ENCODE peak calls at places on chromosomes 13 and 19, in nine cellular contexts. V, A, L, J, O, E, K, R and B are unnamed samples.
A peak's percentile ranks its signal among the peaks of the same experiment; 100 is the strongest.

GRCh38 chr13:46145950-46146349 is 36.0 kb downstream of the LCP1 start:
- DNase-seq in V (no peak), A (no peak), L (no peak), J (no peak), O (no peak), E (no peak), K (no peak), R (no peak), B (no peak)

GRCh38 chr13:34364633-34365032 is 546.7 kb downstream of the RFC3 start:
- DNase-seq in V (no peak), A (peak; percentile 45), L (no peak), J (no peak), O (no peak), E (no peak), K (no peak), R (peak; percentile 16), B (no peak)

GRCh38 chr13:99313473-99313872 is 6.3 kb upstream of the GPR183 start:
- DNase-seq in V (no peak), A (peak; percentile 28), L (no peak), J (no peak), O (no peak), E (no peak), K (peak; percentile 65), R (no peak), B (no peak)

GRCh38 chr19:18349524-18350128 is 9.2 kb downstream of the PGPEP1 start:
- DNase-seq in V (peak; percentile 59), A (peak; percentile 76), L (peak; percentile 48), J (peak; percentile 74), O (no peak), E (peak; percentile 53), K (peak; percentile 49), R (peak; percentile 65), B (no peak)

GRCh38 chr19:38059897-38060296 is 152.9 kb downstream of the SIPA1L3 start:
- DNase-seq in V (no peak), A (peak; percentile 30), L (no peak), J (peak; percentile 8), O (no peak), E (no peak), K (no peak), R (no peak), B (no peak)

GRCh38 chr13:60887711-60888110 is 490.7 kb downstream of the TDRD3 start:
- DNase-seq in V (no peak), A (no peak), L (no peak), J (no peak), O (no peak), E (no peak), K (no peak), R (no peak), B (no peak)

GRCh38 chr13:99959538-99960230 is 11.9 kb downstream of the ZIC5 start:
- DNase-seq in V (no peak), A (no peak), L (no peak), J (peak; percentile 19), O (no peak), E (no peak), K (peak; percentile 68), R (no peak), B (no peak)

GRCh38 chr19:51398096-51398704 is 7.8 kb upstream of the C19orf84 start:
- DNase-seq in V (no peak), A (peak; percentile 39), L (no peak), J (peak; percentile 41), O (no peak), E (no peak), K (peak; percentile 48), R (peak; percentile 18), B (no peak)

GRCh38 chr13:77207943-77208342 is 119.0 kb downstream of the MYCBP2 start:
- DNase-seq in V (no peak), A (peak; percentile 60), L (no peak), J (peak; percentile 70), O (no peak), E (no peak), K (no peak), R (peak; percentile 96), B (peak; percentile 37)

GRCh38 chr19:5313307-5313706 is 27.3 kb downstream of the PTPRS start:
- DNase-seq in V (no peak), A (no peak), L (no peak), J (no peak), O (no peak), E (no peak), K (no peak), R (no peak), B (no peak)

GRCh38 chr19:58229255-58229639 is 533 bp downstream of the ZNF544 start:
- DNase-seq in V (no peak), A (peak; percentile 36), L (no peak), J (peak; percentile 7), O (no peak), E (no peak), K (peak; percentile 65), R (peak; percentile 12), B (no peak)

GRCh38 chr13:58619396-58620113 is 988.0 kb downstream of the PCDH17 start:
- DNase-seq in V (no peak), A (no peak), L (no peak), J (no peak), O (no peak), E (no peak), K (peak; percentile 46), R (no peak), B (no peak)

GRCh38 chr13:52738719-52739467 is 727 bp downstream of the CNMD start:
- DNase-seq in V (peak; percentile 64), A (peak; percentile 3), L (no peak), J (no peak), O (no peak), E (no peak), K (peak; percentile 87), R (no peak), B (no peak)

GRCh38 chr13:52737451-52737850 is 2.2 kb downstream of the CNMD start:
- DNase-seq in V (no peak), A (no peak), L (no peak), J (no peak), O (no peak), E (no peak), K (no peak), R (no peak), B (no peak)

GRCh38 chr13:52737900-52738299 is 1.7 kb downstream of the CNMD start:
- DNase-seq in V (no peak), A (peak; percentile 14), L (no peak), J (no peak), O (no peak), E (no peak), K (no peak), R (no peak), B (no peak)

GRCh38 chr13:52739468-52740071 is at the start of gene CNMD:
- DNase-seq in V (no peak), A (no peak), L (no peak), J (no peak), O (no peak), E (no peak), K (peak; percentile 50), R (no peak), B (no peak)

GRCh38 chr13:52736891-52737290 is 2.7 kb downstream of the CNMD start:
- DNase-seq in V (no peak), A (no peak), L (no peak), J (no peak), O (no peak), E (no peak), K (no peak), R (no peak), B (no peak)
- H3K4me3 ChIP-seq in V (no peak overlapping the region), A (no peak overlapping the region), L (no peak overlapping the region), J (no peak overlapping the region), O (no peak overlapping the region), E (no peak overlapping the region), K (no peak overlapping the region), R (no peak overlapping the region), B (no peak overlapping the region)

DNA sequence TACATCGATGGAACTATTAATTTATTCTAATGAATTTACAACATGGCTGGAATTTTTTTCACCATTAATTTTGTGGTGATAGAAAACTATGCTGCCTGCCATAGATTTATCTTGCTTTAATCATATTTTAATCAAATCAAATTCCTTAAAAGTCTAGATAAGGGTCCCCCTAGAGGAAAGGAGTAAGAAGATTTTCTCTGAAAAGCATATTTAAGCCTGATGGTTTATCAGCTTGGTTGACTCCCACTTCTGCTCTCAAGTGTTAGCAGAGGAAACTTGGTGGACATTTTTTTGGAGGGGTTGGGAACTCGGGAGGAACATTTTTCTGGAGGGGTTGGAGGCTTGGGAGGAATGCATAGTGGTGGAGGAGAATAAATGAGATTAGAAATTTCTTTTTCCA is 253.3 kb downstream of the KCNRG start:
- DNase-seq in V (no peak), A (peak; percentile 44), L (no peak), J (peak; percentile 44), O (no peak), E (no peak), K (no peak), R (peak; percentile 5), B (no peak)
- TF ChIP-seq CTCF in V (no peak), A (peak; percentile 1), L (no peak), J (peak; percentile 18), O (no peak), E (no peak), K (no peak), R (peak; percentile 11), B (no peak)

GRCh38 chr19:474126-475078 is 13.6 kb upstream of the SHC2 start:
- DNase-seq in V (no peak), A (no peak), L (peak; percentile 61), J (no peak), O (peak; percentile 55), E (no peak), K (no peak), R (no peak), B (no peak)
- H3K4me3 ChIP-seq in V (no peak overlapping the region), A (no peak overlapping the region), L (peak overlapping the region; percentile 34), J (no peak overlapping the region), O (peak overlapping the region; percentile 47), E (no peak overlapping the region), K (no peak overlapping the region), R (no peak overlapping the region), B (no peak overlapping the region)

DNA sequence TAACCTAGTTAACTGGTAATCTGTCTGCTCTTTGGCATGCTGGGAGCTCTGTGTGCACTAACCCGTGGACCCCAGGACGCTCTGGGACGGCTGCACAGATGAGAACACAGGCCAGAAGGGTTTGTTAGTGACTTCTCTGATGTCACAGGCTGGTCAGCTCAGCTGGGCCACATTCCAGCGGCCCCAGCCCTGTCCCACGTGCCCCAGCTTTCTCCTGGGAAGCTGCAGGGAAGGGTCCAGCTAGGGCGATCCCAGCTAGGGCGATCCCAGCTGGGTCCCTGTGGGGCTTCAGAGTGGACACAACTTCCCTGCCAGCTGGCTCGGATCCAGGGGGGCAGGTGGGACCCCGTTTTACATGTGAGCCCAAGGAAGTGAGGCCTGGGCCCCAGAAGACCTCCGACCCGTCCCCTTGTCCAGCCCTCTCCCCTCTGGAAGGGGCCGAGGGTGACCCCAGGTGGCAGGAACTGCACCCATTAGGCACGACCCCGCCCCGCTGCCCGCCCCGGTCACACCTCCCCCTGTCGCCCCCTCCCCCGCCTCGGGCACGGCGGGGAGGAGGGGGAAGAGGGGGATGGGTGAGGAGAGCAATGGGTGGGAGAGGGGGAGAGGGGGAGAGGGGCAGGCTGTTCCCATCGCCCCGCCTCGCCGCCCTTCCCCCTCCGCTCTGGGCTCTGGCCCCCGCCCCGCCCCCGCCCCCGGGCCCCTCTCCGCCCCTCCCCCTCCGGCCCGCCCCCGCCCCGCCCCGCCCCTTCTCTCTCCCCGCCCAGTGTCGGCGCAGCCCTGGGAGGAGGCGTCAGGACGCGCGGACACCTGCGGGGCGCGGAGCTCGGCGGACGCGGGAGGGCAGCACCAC is 75.2 kb upstream of the MCF2L start:
- DNase-seq in V (no peak), A (peak; percentile 11), L (peak; percentile 41), J (peak; percentile 6), O (no peak), E (no peak), K (peak; percentile 92), R (peak; percentile 21), B (no peak)
- TF ChIP-seq CTCF in V (no peak), A (no peak), L (no peak), J (no peak), O (no peak), E (no peak), K (no peak), R (no peak), B (no peak)

GRCh38 chr19:55675661-55676354 is 782 bp downstream of the EPN1 start:
- DNase-seq in V (no peak), A (no peak), L (no peak), J (no peak), O (no peak), E (no peak), K (no peak), R (no peak), B (no peak)
- H3K4me3 ChIP-seq in V (peak overlapping the region; percentile 79), A (peak overlapping the region; percentile 88), L (peak overlapping the region; percentile 80), J (peak overlapping the region; percentile 91), O (peak overlapping the region; percentile 93), E (peak overlapping the region; percentile 94), K (peak overlapping the region; percentile 70), R (peak overlapping the region; percentile 80), B (peak overlapping the region; percentile 66)